ENCODE peak calls at places on chromosomes 3 and 15, in ten cellular contexts. One of them, this sample, is unnamed.

GRCh38 chr3:171772427-171773056 is 37.7 kb downstream of the PLD1 start:
- DNase-seq in transverse colon: peak
- DNase-seq in hepatocyte: peak
- DNase-seq in ovary: peak
- DNase-seq in progenitor cell of endocrine pancreas: peak
- DNase-seq in colonic mucosa: peak
- DNase-seq in astrocyte: peak
- DNase-seq in spleen: no peak
- DNase-seq in tibial nerve: peak
- DNase-seq in fibroblast of villous mesenchyme: peak
- DNase-seq in this sample: peak

GRCh38 chr3:133851931-133852330 is 43.8 kb downstream of the RAB6B start:
- DNase-seq in fibroblast of villous mesenchyme: no peak
- DNase-seq in spleen: no peak
- DNase-seq in ovary: no peak
- DNase-seq in tibial nerve: no peak
- DNase-seq in hepatocyte: no peak
- DNase-seq in progenitor cell of endocrine pancreas: no peak
- DNase-seq in colonic mucosa: no peak
- DNase-seq in astrocyte: no peak
- DNase-seq in transverse colon: no peak
- DNase-seq in this sample: no peak

GRCh38 chr3:102979682-102980378 is 545.0 kb downstream of the ZPLD1 start:
- DNase-seq in astrocyte: peak
- DNase-seq in colonic mucosa: peak
- DNase-seq in ovary: peak
- DNase-seq in fibroblast of villous mesenchyme: peak
- DNase-seq in hepatocyte: peak
- DNase-seq in transverse colon: peak
- DNase-seq in progenitor cell of endocrine pancreas: no peak
- DNase-seq in tibial nerve: peak
- DNase-seq in spleen: no peak
- DNase-seq in this sample: no peak

GRCh38 chr15:70170096-70170699 is 72.5 kb upstream of the TLE3 start:
- DNase-seq in astrocyte: no peak
- DNase-seq in spleen: no peak
- DNase-seq in hepatocyte: no peak
- DNase-seq in fibroblast of villous mesenchyme: peak
- DNase-seq in tibial nerve: no peak
- DNase-seq in progenitor cell of endocrine pancreas: no peak
- DNase-seq in transverse colon: no peak
- DNase-seq in ovary: no peak
- DNase-seq in colonic mucosa: no peak
- DNase-seq in this sample: no peak

GRCh38 chr3:110067527-110067926 is 730.2 kb upstream of the DPPA4 start:
- DNase-seq in hepatocyte: no peak
- DNase-seq in progenitor cell of endocrine pancreas: no peak
- DNase-seq in ovary: no peak
- DNase-seq in tibial nerve: no peak
- DNase-seq in colonic mucosa: no peak
- DNase-seq in spleen: no peak
- DNase-seq in astrocyte: no peak
- DNase-seq in fibroblast of villous mesenchyme: no peak
- DNase-seq in transverse colon: no peak
- DNase-seq in this sample: no peak

GRCh38 chr3:62708642-62709041 is 166.6 kb downstream of the CADPS start:
- DNase-seq in astrocyte: no peak
- DNase-seq in ovary: no peak
- DNase-seq in fibroblast of villous mesenchyme: no peak
- DNase-seq in progenitor cell of endocrine pancreas: no peak
- DNase-seq in hepatocyte: no peak
- DNase-seq in tibial nerve: no peak
- DNase-seq in spleen: no peak
- DNase-seq in transverse colon: no peak
- DNase-seq in colonic mucosa: no peak
- DNase-seq in this sample: peak

GRCh38 chr15:83115410-83115809 is 8.0 kb downstream of the TM6SF1 start:
- DNase-seq in hepatocyte: no peak
- DNase-seq in transverse colon: no peak
- DNase-seq in spleen: no peak
- DNase-seq in progenitor cell of endocrine pancreas: no peak
- DNase-seq in fibroblast of villous mesenchyme: no peak
- DNase-seq in ovary: no peak
- DNase-seq in astrocyte: no peak
- DNase-seq in tibial nerve: no peak
- DNase-seq in colonic mucosa: no peak
- DNase-seq in this sample: no peak

GRCh38 chr3:123485551-123485950 is 36.7 kb upstream of the ADCY5 start:
- DNase-seq in spleen: peak
- DNase-seq in progenitor cell of endocrine pancreas: no peak
- DNase-seq in transverse colon: no peak
- DNase-seq in hepatocyte: no peak
- DNase-seq in astrocyte: no peak
- DNase-seq in tibial nerve: no peak
- DNase-seq in ovary: no peak
- DNase-seq in fibroblast of villous mesenchyme: no peak
- DNase-seq in colonic mucosa: no peak
- DNase-seq in this sample: no peak

GRCh38 chr15:80182611-80183210 is 29.9 kb downstream of the FAH start:
- DNase-seq in colonic mucosa: no peak
- DNase-seq in fibroblast of villous mesenchyme: peak
- DNase-seq in tibial nerve: no peak
- DNase-seq in ovary: no peak
- DNase-seq in transverse colon: no peak
- DNase-seq in hepatocyte: no peak
- DNase-seq in progenitor cell of endocrine pancreas: no peak
- DNase-seq in spleen: no peak
- DNase-seq in astrocyte: peak
- DNase-seq in this sample: no peak
- TF ChIP-seq CTCF in colonic mucosa: no peak
- TF ChIP-seq CTCF in fibroblast of villous mesenchyme: no peak
- TF ChIP-seq CTCF in tibial nerve: no peak
- TF ChIP-seq CTCF in ovary: no peak
- TF ChIP-seq CTCF in transverse colon: no peak
- TF ChIP-seq CTCF in hepatocyte: no peak
- TF ChIP-seq CTCF in progenitor cell of endocrine pancreas: no peak
- TF ChIP-seq CTCF in spleen: no peak
- TF ChIP-seq CTCF in astrocyte: no peak
- TF ChIP-seq CTCF in this sample: no peak

GRCh38 chr3:57065588-57065987 is 5.1 kb downstream of the SPATA12 start:
- DNase-seq in tibial nerve: no peak
- DNase-seq in astrocyte: peak
- DNase-seq in hepatocyte: no peak
- DNase-seq in transverse colon: no peak
- DNase-seq in ovary: no peak
- DNase-seq in spleen: no peak
- DNase-seq in progenitor cell of endocrine pancreas: no peak
- DNase-seq in fibroblast of villous mesenchyme: no peak
- DNase-seq in colonic mucosa: no peak
- DNase-seq in this sample: no peak
- TF ChIP-seq CTCF in tibial nerve: no peak
- TF ChIP-seq CTCF in astrocyte: no peak
- TF ChIP-seq CTCF in hepatocyte: no peak
- TF ChIP-seq CTCF in transverse colon: no peak
- TF ChIP-seq CTCF in ovary: no peak
- TF ChIP-seq CTCF in spleen: no peak
- TF ChIP-seq CTCF in progenitor cell of endocrine pancreas: no peak
- TF ChIP-seq CTCF in fibroblast of villous mesenchyme: no peak
- TF ChIP-seq CTCF in colonic mucosa: no peak
- TF ChIP-seq CTCF in this sample: no peak

GRCh38 chr3:190444576-190445145 is 5.0 kb downstream of the TMEM207 start:
- DNase-seq in tibial nerve: no peak
- DNase-seq in ovary: no peak
- DNase-seq in astrocyte: peak
- DNase-seq in spleen: no peak
- DNase-seq in transverse colon: no peak
- DNase-seq in colonic mucosa: no peak
- DNase-seq in progenitor cell of endocrine pancreas: no peak
- DNase-seq in fibroblast of villous mesenchyme: no peak
- DNase-seq in hepatocyte: no peak
- DNase-seq in this sample: no peak

GRCh38 chr3:190446492-190447301 is 3.0 kb downstream of the TMEM207 start:
- DNase-seq in spleen: no peak
- DNase-seq in transverse colon: no peak
- DNase-seq in tibial nerve: no peak
- DNase-seq in ovary: no peak
- DNase-seq in hepatocyte: no peak
- DNase-seq in colonic mucosa: no peak
- DNase-seq in progenitor cell of endocrine pancreas: no peak
- DNase-seq in astrocyte: no peak
- DNase-seq in fibroblast of villous mesenchyme: peak
- DNase-seq in this sample: no peak

GRCh38 chr3:190442240-190442639 is 7.5 kb downstream of the TMEM207 start:
- DNase-seq in colonic mucosa: no peak
- DNase-seq in transverse colon: no peak
- DNase-seq in astrocyte: no peak
- DNase-seq in fibroblast of villous mesenchyme: no peak
- DNase-seq in spleen: no peak
- DNase-seq in progenitor cell of endocrine pancreas: no peak
- DNase-seq in ovary: no peak
- DNase-seq in tibial nerve: no peak
- DNase-seq in hepatocyte: no peak
- DNase-seq in this sample: no peak

GRCh38 chr3:190444036-190444435 is 5.7 kb downstream of the TMEM207 start:
- DNase-seq in tibial nerve: no peak
- DNase-seq in transverse colon: no peak
- DNase-seq in progenitor cell of endocrine pancreas: no peak
- DNase-seq in astrocyte: no peak
- DNase-seq in ovary: no peak
- DNase-seq in fibroblast of villous mesenchyme: no peak
- DNase-seq in hepatocyte: no peak
- DNase-seq in colonic mucosa: no peak
- DNase-seq in spleen: no peak
- DNase-seq in this sample: no peak

DNA sequence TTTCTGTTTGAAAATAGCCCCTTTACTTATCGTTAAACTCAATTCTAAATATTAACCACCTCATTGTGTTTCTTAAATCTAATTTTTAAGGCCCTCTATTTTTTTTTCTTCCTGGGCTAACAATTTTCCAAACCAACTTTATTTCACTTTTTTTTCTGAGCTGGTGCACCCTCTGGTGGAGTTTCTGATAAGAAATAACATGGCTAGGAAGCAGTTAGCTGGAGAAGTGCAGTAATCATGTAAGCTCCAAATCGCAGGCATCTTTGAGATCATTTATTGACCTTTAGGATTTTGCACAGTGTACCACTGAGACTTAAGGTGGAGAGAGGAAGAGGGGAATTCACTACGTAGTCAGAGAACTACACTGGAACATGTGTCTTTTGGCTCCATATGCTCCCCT is 6.4 kb downstream of the TMEM207 start:
- DNase-seq in spleen: no peak
- DNase-seq in tibial nerve: no peak
- DNase-seq in astrocyte: no peak
- DNase-seq in ovary: no peak
- DNase-seq in progenitor cell of endocrine pancreas: no peak
- DNase-seq in colonic mucosa: no peak
- DNase-seq in transverse colon: no peak
- DNase-seq in fibroblast of villous mesenchyme: peak
- DNase-seq in hepatocyte: no peak
- DNase-seq in this sample: no peak
- TF ChIP-seq CTCF in spleen: no peak
- TF ChIP-seq CTCF in tibial nerve: no peak
- TF ChIP-seq CTCF in astrocyte: peak
- TF ChIP-seq CTCF in ovary: no peak
- TF ChIP-seq CTCF in progenitor cell of endocrine pancreas: peak
- TF ChIP-seq CTCF in colonic mucosa: no peak
- TF ChIP-seq CTCF in transverse colon: no peak
- TF ChIP-seq CTCF in fibroblast of villous mesenchyme: peak
- TF ChIP-seq CTCF in hepatocyte: peak
- TF ChIP-seq CTCF in this sample: peak

GRCh38 chr15:64148581-64148980 is 3.0 kb upstream of the SNX22 start:
- DNase-seq in transverse colon: no peak
- DNase-seq in tibial nerve: no peak
- DNase-seq in progenitor cell of endocrine pancreas: no peak
- DNase-seq in colonic mucosa: no peak
- DNase-seq in spleen: no peak
- DNase-seq in ovary: no peak
- DNase-seq in hepatocyte: no peak
- DNase-seq in astrocyte: no peak
- DNase-seq in fibroblast of villous mesenchyme: no peak
- DNase-seq in this sample: no peak

GRCh38 chr15:64148168-64148567 is 3.4 kb upstream of the SNX22 start:
- DNase-seq in fibroblast of villous mesenchyme: no peak
- DNase-seq in tibial nerve: no peak
- DNase-seq in progenitor cell of endocrine pancreas: no peak
- DNase-seq in astrocyte: no peak
- DNase-seq in ovary: no peak
- DNase-seq in colonic mucosa: no peak
- DNase-seq in spleen: no peak
- DNase-seq in hepatocyte: no peak
- DNase-seq in transverse colon: no peak
- DNase-seq in this sample: no peak

GRCh38 chr15:64151727-64152506 is at the start of gene SNX22:
- DNase-seq in progenitor cell of endocrine pancreas: peak
- DNase-seq in ovary: no peak
- DNase-seq in hepatocyte: peak
- DNase-seq in colonic mucosa: no peak
- DNase-seq in fibroblast of villous mesenchyme: no peak
- DNase-seq in astrocyte: no peak
- DNase-seq in transverse colon: peak
- DNase-seq in tibial nerve: no peak
- DNase-seq in spleen: peak
- DNase-seq in this sample: no peak

GRCh38 chr15:64150236-64150578 is 1.3 kb upstream of the SNX22 start:
- DNase-seq in fibroblast of villous mesenchyme: no peak
- DNase-seq in astrocyte: no peak
- DNase-seq in colonic mucosa: no peak
- DNase-seq in ovary: no peak
- DNase-seq in tibial nerve: no peak
- DNase-seq in transverse colon: no peak
- DNase-seq in spleen: no peak
- DNase-seq in hepatocyte: no peak
- DNase-seq in progenitor cell of endocrine pancreas: no peak
- DNase-seq in this sample: no peak

DNA sequence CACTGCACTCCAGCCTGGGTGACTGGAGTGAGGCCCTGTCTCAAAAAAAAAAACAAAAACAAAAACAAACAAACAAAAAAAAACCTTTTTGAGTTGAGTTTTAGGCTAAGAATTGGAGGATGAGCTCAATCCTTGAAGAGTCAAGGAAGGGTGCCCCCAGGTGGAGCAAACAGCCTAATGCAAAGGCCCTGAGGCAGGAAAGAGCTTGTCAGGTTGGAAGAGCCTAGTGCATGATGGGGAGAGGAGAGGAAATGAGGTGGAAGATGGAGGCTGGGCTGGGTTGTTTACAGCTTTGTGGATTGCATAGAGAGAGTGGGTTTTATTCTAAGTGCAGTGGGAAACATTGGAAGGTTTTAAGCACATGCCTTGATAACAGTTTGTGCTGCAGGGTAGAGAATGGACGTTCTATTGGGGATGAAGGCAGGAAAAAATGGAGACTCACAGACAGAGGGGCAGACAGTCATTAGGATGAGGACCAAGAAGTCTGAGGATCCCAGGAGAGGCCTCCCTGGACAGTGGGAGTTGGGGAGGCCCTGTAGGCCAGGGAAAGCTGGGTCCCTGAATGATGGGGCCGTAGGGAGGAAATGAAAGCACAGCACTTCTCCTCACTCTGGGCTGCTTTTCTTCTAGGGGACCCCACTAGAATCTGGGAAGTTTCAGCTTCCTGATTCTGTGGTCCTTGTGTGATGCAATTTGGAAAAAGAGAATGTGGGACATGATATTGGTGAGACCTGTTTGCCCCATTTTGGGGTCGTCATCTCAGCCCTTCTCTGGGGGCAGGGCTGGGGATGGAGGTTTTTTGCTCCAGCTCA is 1.9 kb upstream of the SNX22 start:
- DNase-seq in astrocyte: no peak
- DNase-seq in colonic mucosa: peak
- DNase-seq in transverse colon: no peak
- DNase-seq in spleen: no peak
- DNase-seq in fibroblast of villous mesenchyme: no peak
- DNase-seq in tibial nerve: no peak
- DNase-seq in ovary: no peak
- DNase-seq in hepatocyte: no peak
- DNase-seq in progenitor cell of endocrine pancreas: no peak
- DNase-seq in this sample: no peak
- TF ChIP-seq CTCF in astrocyte: no peak
- TF ChIP-seq CTCF in colonic mucosa: no peak
- TF ChIP-seq CTCF in transverse colon: no peak
- TF ChIP-seq CTCF in spleen: no peak
- TF ChIP-seq CTCF in fibroblast of villous mesenchyme: peak
- TF ChIP-seq CTCF in tibial nerve: no peak
- TF ChIP-seq CTCF in ovary: no peak
- TF ChIP-seq CTCF in hepatocyte: no peak
- TF ChIP-seq CTCF in progenitor cell of endocrine pancreas: no peak
- TF ChIP-seq CTCF in this sample: peak

This sample was measured in neural crest cell.